ENCODE peak calls at places on chromosomes 3 and 15, in nine cellular contexts. One of them, this sample, is unnamed.

GRCh38 chr3:98823791-98824190 is 60.7 kb downstream of the ST3GAL6 start:
- DNase-seq in upper lobe of right lung: no peak
- DNase-seq in GM23338: no peak
- DNase-seq in heart left ventricle: no peak
- DNase-seq in spleen: no peak
- DNase-seq in dorsolateral prefrontal cortex: no peak
- DNase-seq in tibial nerve: no peak
- DNase-seq in tibial artery: no peak
- DNase-seq in WERI-Rb-1: no peak
- DNase-seq in this sample: no peak

GRCh38 chr3:177396707-177397106 is 199.4 kb upstream of the TBL1XR1 start:
- DNase-seq in upper lobe of right lung: no peak
- DNase-seq in GM23338: no peak
- DNase-seq in heart left ventricle: no peak
- DNase-seq in spleen: no peak
- DNase-seq in dorsolateral prefrontal cortex: no peak
- DNase-seq in tibial nerve: no peak
- DNase-seq in tibial artery: no peak
- DNase-seq in WERI-Rb-1: no peak
- DNase-seq in this sample: peak; percentile 93

GRCh38 chr15:83164409-83165404 is 42.9 kb downstream of the HDGFL3 start:
- DNase-seq in upper lobe of right lung: no peak
- DNase-seq in GM23338: no peak
- DNase-seq in heart left ventricle: no peak
- DNase-seq in spleen: no peak
- DNase-seq in dorsolateral prefrontal cortex: no peak
- DNase-seq in tibial nerve: no peak
- DNase-seq in tibial artery: no peak
- DNase-seq in WERI-Rb-1: no peak
- DNase-seq in this sample: no peak

GRCh38 chr3:126351086-126351770 is 6.0 kb downstream of the KLF15 start:
- DNase-seq in upper lobe of right lung: peak; percentile 46
- DNase-seq in GM23338: no peak
- DNase-seq in heart left ventricle: peak; percentile 56
- DNase-seq in spleen: peak; percentile 60
- DNase-seq in dorsolateral prefrontal cortex: peak; percentile 8
- DNase-seq in tibial nerve: no peak
- DNase-seq in tibial artery: peak; percentile 18
- DNase-seq in WERI-Rb-1: peak; percentile 5
- DNase-seq in this sample: no peak

GRCh38 chr15:69760890-69761568 is 308.4 kb downstream of the RPLP1 start:
- DNase-seq in upper lobe of right lung: no peak
- DNase-seq in GM23338: no peak
- DNase-seq in heart left ventricle: no peak
- DNase-seq in spleen: peak; percentile 83
- DNase-seq in dorsolateral prefrontal cortex: peak; percentile 23
- DNase-seq in tibial nerve: peak; percentile 69
- DNase-seq in tibial artery: peak; percentile 91
- DNase-seq in WERI-Rb-1: no peak
- DNase-seq in this sample: no peak

GRCh38 chr15:70152070-70152480 is 54.4 kb upstream of the TLE3 start:
- DNase-seq in upper lobe of right lung: no peak
- DNase-seq in GM23338: no peak
- DNase-seq in heart left ventricle: no peak
- DNase-seq in spleen: no peak
- DNase-seq in dorsolateral prefrontal cortex: peak; percentile 51
- DNase-seq in tibial nerve: no peak
- DNase-seq in tibial artery: no peak
- DNase-seq in WERI-Rb-1: no peak
- DNase-seq in this sample: peak; percentile 60

GRCh38 chr3:65006300-65006739 is 318.5 kb upstream of the ADAMTS9 start:
- DNase-seq in upper lobe of right lung: no peak
- DNase-seq in GM23338: no peak
- DNase-seq in heart left ventricle: no peak
- DNase-seq in spleen: no peak
- DNase-seq in dorsolateral prefrontal cortex: no peak
- DNase-seq in tibial nerve: no peak
- DNase-seq in tibial artery: no peak
- DNase-seq in WERI-Rb-1: no peak
- DNase-seq in this sample: no peak

GRCh38 chr3:41199866-41200668 is 762 bp downstream of the CTNNB1 start:
- DNase-seq in upper lobe of right lung: peak; percentile 73
- DNase-seq in GM23338: peak; percentile 79
- DNase-seq in heart left ventricle: no peak
- DNase-seq in spleen: no peak
- DNase-seq in dorsolateral prefrontal cortex: no peak
- DNase-seq in tibial nerve: peak; percentile 38
- DNase-seq in tibial artery: peak; percentile 22
- DNase-seq in WERI-Rb-1: peak; percentile 24
- DNase-seq in this sample: no peak

GRCh38 chr3:83496459-83496858 is 1462.3 kb upstream of the CADM2 start:
- DNase-seq in upper lobe of right lung: no peak
- DNase-seq in GM23338: no peak
- DNase-seq in heart left ventricle: no peak
- DNase-seq in spleen: no peak
- DNase-seq in dorsolateral prefrontal cortex: no peak
- DNase-seq in tibial nerve: no peak
- DNase-seq in tibial artery: no peak
- DNase-seq in WERI-Rb-1: no peak
- DNase-seq in this sample: no peak

GRCh38 chr15:74332011-74332410 is 35.4 kb downstream of the CYP11A1 start:
- DNase-seq in upper lobe of right lung: no peak
- DNase-seq in GM23338: no peak
- DNase-seq in heart left ventricle: no peak
- DNase-seq in spleen: peak; percentile 20
- DNase-seq in dorsolateral prefrontal cortex: no peak
- DNase-seq in tibial nerve: no peak
- DNase-seq in tibial artery: no peak
- DNase-seq in WERI-Rb-1: no peak
- DNase-seq in this sample: no peak

GRCh38 chr15:31974154-31974794 is 56.0 kb upstream of the CHRNA7 start:
- DNase-seq in upper lobe of right lung: no peak
- DNase-seq in GM23338: peak; percentile 30
- DNase-seq in heart left ventricle: no peak
- DNase-seq in spleen: no peak
- DNase-seq in dorsolateral prefrontal cortex: no peak
- DNase-seq in tibial nerve: no peak
- DNase-seq in tibial artery: no peak
- DNase-seq in WERI-Rb-1: no peak
- DNase-seq in this sample: no peak

GRCh38 chr3:57852896-57853295 is 96.8 kb downstream of the SLMAP start:
- DNase-seq in upper lobe of right lung: no peak
- DNase-seq in GM23338: peak; percentile 52
- DNase-seq in heart left ventricle: no peak
- DNase-seq in spleen: no peak
- DNase-seq in dorsolateral prefrontal cortex: no peak
- DNase-seq in tibial nerve: no peak
- DNase-seq in tibial artery: no peak
- DNase-seq in WERI-Rb-1: no peak
- DNase-seq in this sample: no peak
- TF ChIP-seq CTCF in upper lobe of right lung: peak; percentile 23
- TF ChIP-seq CTCF in GM23338: peak; percentile 58
- TF ChIP-seq CTCF in heart left ventricle: peak; percentile 12
- TF ChIP-seq CTCF in spleen: no peak
- TF ChIP-seq CTCF in dorsolateral prefrontal cortex: peak; percentile 37
- TF ChIP-seq CTCF in tibial nerve: no peak
- TF ChIP-seq CTCF in tibial artery: peak; percentile 27
- TF ChIP-seq CTCF in WERI-Rb-1: no peak
- TF ChIP-seq CTCF in this sample: peak; percentile 26

GRCh38 chr15:77623878-77624524 is 8.7 kb downstream of the LINGO1 start:
- DNase-seq in upper lobe of right lung: no peak
- DNase-seq in GM23338: no peak
- DNase-seq in heart left ventricle: no peak
- DNase-seq in spleen: no peak
- DNase-seq in dorsolateral prefrontal cortex: no peak
- DNase-seq in tibial nerve: no peak
- DNase-seq in tibial artery: no peak
- DNase-seq in WERI-Rb-1: no peak
- DNase-seq in this sample: no peak
- H3K4me3 ChIP-seq in upper lobe of right lung: no peak overlapping the region
- H3K4me3 ChIP-seq in GM23338: peak overlapping the region; percentile 42
- H3K4me3 ChIP-seq in heart left ventricle: no peak overlapping the region
- H3K4me3 ChIP-seq in spleen: no peak overlapping the region
- H3K4me3 ChIP-seq in dorsolateral prefrontal cortex: no peak overlapping the region
- H3K4me3 ChIP-seq in tibial nerve: no peak overlapping the region
- H3K4me3 ChIP-seq in tibial artery: no peak overlapping the region
- H3K4me3 ChIP-seq in WERI-Rb-1: no peak overlapping the region
- H3K4me3 ChIP-seq in this sample: no peak overlapping the region

GRCh38 chr3:170037463-170038433 is at the start of gene GPR160:
- DNase-seq in upper lobe of right lung: peak; percentile 95
- DNase-seq in GM23338: peak; percentile 94
- DNase-seq in heart left ventricle: peak; percentile 91
- DNase-seq in spleen: peak; percentile 98
- DNase-seq in dorsolateral prefrontal cortex: peak; percentile 24
- DNase-seq in tibial nerve: peak; percentile 26
- DNase-seq in tibial artery: peak; percentile 45
- DNase-seq in WERI-Rb-1: peak; percentile 86
- DNase-seq in this sample: no peak

GRCh38 chr3:170040283-170040907 is 2.6 kb downstream of the GPR160 start:
- DNase-seq in upper lobe of right lung: no peak
- DNase-seq in GM23338: peak; percentile 28
- DNase-seq in heart left ventricle: no peak
- DNase-seq in spleen: no peak
- DNase-seq in dorsolateral prefrontal cortex: no peak
- DNase-seq in tibial nerve: no peak
- DNase-seq in tibial artery: no peak
- DNase-seq in WERI-Rb-1: peak; percentile 43
- DNase-seq in this sample: no peak

GRCh38 chr3:170043506-170043905 is 5.7 kb downstream of the GPR160 start:
- DNase-seq in upper lobe of right lung: no peak
- DNase-seq in GM23338: no peak
- DNase-seq in heart left ventricle: no peak
- DNase-seq in spleen: no peak
- DNase-seq in dorsolateral prefrontal cortex: no peak
- DNase-seq in tibial nerve: no peak
- DNase-seq in tibial artery: no peak
- DNase-seq in WERI-Rb-1: no peak
- DNase-seq in this sample: no peak

GRCh38 chr3:170033489-170033888 is 4.3 kb upstream of the GPR160 start:
- DNase-seq in upper lobe of right lung: no peak
- DNase-seq in GM23338: no peak
- DNase-seq in heart left ventricle: no peak
- DNase-seq in spleen: no peak
- DNase-seq in dorsolateral prefrontal cortex: no peak
- DNase-seq in tibial nerve: no peak
- DNase-seq in tibial artery: no peak
- DNase-seq in WERI-Rb-1: no peak
- DNase-seq in this sample: no peak

DNA sequence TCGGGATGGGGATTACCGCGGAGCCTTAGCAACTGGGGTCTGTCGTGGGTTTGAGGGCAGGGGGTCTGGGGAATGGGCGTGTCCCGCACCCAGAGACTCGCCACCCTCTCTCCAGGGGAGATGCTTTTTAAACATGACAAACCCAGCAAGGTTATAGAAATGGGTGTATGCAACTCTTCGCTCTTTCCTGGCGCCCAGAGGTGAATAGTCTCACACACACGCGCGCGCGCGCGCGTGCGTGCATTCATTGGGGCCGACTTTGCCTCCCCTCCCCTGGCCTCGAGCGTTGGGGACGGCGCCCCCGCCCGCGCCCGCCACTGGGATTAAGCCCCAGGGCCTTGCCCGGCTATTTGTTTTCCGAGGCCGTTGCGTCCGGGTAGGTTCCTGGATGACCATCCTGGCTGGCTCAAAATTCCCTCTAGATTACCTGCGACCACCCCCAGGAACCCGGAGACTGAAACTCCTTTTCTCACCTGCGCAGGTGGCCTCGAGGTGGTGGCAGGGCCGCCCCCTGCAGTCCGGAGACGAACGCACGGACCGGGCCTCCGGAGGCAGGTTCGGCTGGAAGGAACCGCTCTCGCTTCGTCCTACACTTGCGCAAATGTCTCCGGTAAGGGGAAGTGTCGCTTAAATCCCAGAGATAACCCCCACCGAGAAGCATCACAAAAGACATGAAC is 777 bp downstream of the GPR160 start:
- DNase-seq in upper lobe of right lung: peak; percentile 83
- DNase-seq in GM23338: peak; percentile 87
- DNase-seq in heart left ventricle: no peak
- DNase-seq in spleen: peak; percentile 92
- DNase-seq in dorsolateral prefrontal cortex: no peak
- DNase-seq in tibial nerve: no peak
- DNase-seq in tibial artery: no peak
- DNase-seq in WERI-Rb-1: peak; percentile 52
- DNase-seq in this sample: no peak
- TF ChIP-seq CTCF in upper lobe of right lung: peak; percentile 27
- TF ChIP-seq CTCF in GM23338: peak; percentile 42
- TF ChIP-seq CTCF in heart left ventricle: no peak
- TF ChIP-seq CTCF in spleen: peak; percentile 22
- TF ChIP-seq CTCF in dorsolateral prefrontal cortex: no peak
- TF ChIP-seq CTCF in tibial nerve: no peak
- TF ChIP-seq CTCF in tibial artery: no peak
- TF ChIP-seq CTCF in WERI-Rb-1: peak; percentile 55
- TF ChIP-seq CTCF in this sample: peak; percentile 29

DNA sequence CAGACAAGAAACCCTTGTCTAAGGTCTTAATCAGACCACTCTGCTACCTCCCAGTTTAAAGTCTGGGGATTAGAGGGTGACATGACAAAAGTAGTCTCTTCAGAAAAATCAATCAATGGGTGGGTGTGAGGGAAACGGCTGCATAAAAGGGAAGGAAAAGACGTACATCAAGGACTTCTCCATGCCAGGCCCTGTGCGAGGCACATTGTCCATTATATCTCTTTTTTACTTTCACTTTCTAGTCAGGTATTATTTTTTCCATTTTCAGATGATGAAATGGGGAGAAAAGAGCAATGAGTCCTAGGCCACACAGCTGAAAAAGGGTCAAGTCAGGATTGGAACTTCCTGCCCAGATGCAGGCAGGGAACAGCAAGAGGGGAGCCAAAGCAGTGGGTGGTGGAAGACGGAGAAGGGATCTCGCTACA is 4.6 kb upstream of the CX3CR1 start:
- DNase-seq in upper lobe of right lung: no peak
- DNase-seq in GM23338: no peak
- DNase-seq in heart left ventricle: no peak
- DNase-seq in spleen: no peak
- DNase-seq in dorsolateral prefrontal cortex: no peak
- DNase-seq in tibial nerve: no peak
- DNase-seq in tibial artery: no peak
- DNase-seq in WERI-Rb-1: no peak
- DNase-seq in this sample: no peak
- H3K4me3 ChIP-seq in upper lobe of right lung: no peak overlapping the region
- H3K4me3 ChIP-seq in GM23338: no peak overlapping the region
- H3K4me3 ChIP-seq in heart left ventricle: no peak overlapping the region
- H3K4me3 ChIP-seq in spleen: no peak overlapping the region
- H3K4me3 ChIP-seq in dorsolateral prefrontal cortex: no peak overlapping the region
- H3K4me3 ChIP-seq in tibial nerve: peak overlapping the region; percentile 23
- H3K4me3 ChIP-seq in tibial artery: no peak overlapping the region
- H3K4me3 ChIP-seq in WERI-Rb-1: no peak overlapping the region
- H3K4me3 ChIP-seq in this sample: no peak overlapping the region

DNA sequence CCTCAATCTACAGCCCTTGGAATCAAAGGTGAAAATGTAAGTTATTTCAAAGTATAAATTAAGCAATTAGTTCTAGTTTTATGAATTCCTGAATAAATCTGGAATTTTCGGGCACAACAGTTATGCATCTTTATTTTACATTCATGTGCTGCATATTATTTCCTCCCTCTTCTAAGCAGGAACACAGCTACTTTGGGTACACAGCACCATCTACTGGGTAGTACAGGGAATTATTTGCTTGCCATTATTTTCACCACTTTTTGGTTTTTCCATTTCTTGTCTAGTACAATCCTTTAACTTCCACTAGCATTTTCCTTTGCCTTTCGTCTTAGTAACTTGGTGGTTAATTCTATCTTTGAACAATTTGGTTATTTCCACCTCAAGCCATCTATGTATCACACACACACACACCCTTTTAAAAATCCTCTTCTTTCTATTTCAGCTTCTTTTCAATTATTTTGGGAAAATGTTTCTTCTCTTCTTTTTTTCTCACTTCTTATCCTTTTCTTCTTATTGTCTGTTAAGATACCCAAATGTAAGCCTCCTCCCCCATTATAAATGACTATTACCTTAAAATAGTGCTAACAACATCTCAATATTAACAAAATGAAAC is 451.0 kb downstream of the MFSD1 start:
- DNase-seq in upper lobe of right lung: no peak
- DNase-seq in GM23338: peak; percentile 66
- DNase-seq in heart left ventricle: no peak
- DNase-seq in spleen: no peak
- DNase-seq in dorsolateral prefrontal cortex: no peak
- DNase-seq in tibial nerve: no peak
- DNase-seq in tibial artery: no peak
- DNase-seq in WERI-Rb-1: no peak
- DNase-seq in this sample: peak; percentile 35
- TF ChIP-seq CTCF in upper lobe of right lung: peak; percentile 35
- TF ChIP-seq CTCF in GM23338: peak; percentile 89
- TF ChIP-seq CTCF in heart left ventricle: peak; percentile 33
- TF ChIP-seq CTCF in spleen: peak; percentile 35
- TF ChIP-seq CTCF in dorsolateral prefrontal cortex: peak; percentile 46
- TF ChIP-seq CTCF in tibial nerve: peak; percentile 18
- TF ChIP-seq CTCF in tibial artery: no peak
- TF ChIP-seq CTCF in WERI-Rb-1: peak; percentile 58
- TF ChIP-seq CTCF in this sample: peak; percentile 78